ENCODE peak calls at places on chromosome 13, in seven cellular contexts. X, C, I, E, N, L and K are unnamed samples.

GRCh38 chr13:21998279-21998678 is 327.4 kb downstream of the FGF9 start:
- DNase-seq in C (no peak), I (no peak), L (no peak), N (no peak), E (no peak), X (no peak), K (no peak)

GRCh38 chr13:111046590-111047141 is 68.4 kb upstream of the ARHGEF7 start:
- DNase-seq in X (peak; percentile 42), L (peak; percentile 45), N (peak; percentile 59), E (no peak), C (peak; percentile 72), I (no peak), K (no peak)

GRCh38 chr13:100176781-100177389 is 88.0 kb downstream of the PCCA start:
- DNase-seq in C (no peak), X (peak; percentile 79), I (no peak), N (peak; percentile 58), E (no peak), L (peak; percentile 18), K (no peak)

GRCh38 chr13:20526664-20527063 is 1.0 kb upstream of the CRYL1 start:
- DNase-seq in I (no peak), L (peak; percentile 5), X (peak; percentile 11), C (no peak), E (no peak), N (peak; percentile 6), K (no peak)

GRCh38 chr13:108377646-108378206 is 108.2 kb downstream of the TNFSF13B start:
- DNase-seq in I (no peak), E (no peak), X (no peak), C (no peak), N (no peak), L (no peak), K (no peak)

GRCh38 chr13:79481685-79482052 is 714 bp downstream of the NDFIP2 start:
- DNase-seq in I (no peak), L (no peak), N (no peak), E (no peak), X (no peak), C (no peak), K (peak; percentile 33)

GRCh38 chr13:33509642-33510229 is 224.2 kb upstream of the STARD13 start:
- DNase-seq in E (no peak), C (no peak), N (no peak), I (no peak), L (peak; percentile 81), X (peak; percentile 80), K (no peak)

GRCh38 chr13:110421696-110422395 is 114.8 kb downstream of the COL4A2 start:
- DNase-seq in L (peak; percentile 83), X (peak; percentile 68), I (no peak), N (peak; percentile 82), C (peak; percentile 28), E (no peak), K (no peak)

GRCh38 chr13:51154029-51154555 is 43.0 kb upstream of the C13orf42 start:
- DNase-seq in X (peak; percentile 38), N (peak; percentile 33), I (no peak), L (peak; percentile 15), E (no peak), C (no peak), K (no peak)

GRCh38 chr13:45696610-45697226 is 5.4 kb upstream of the CBY2 start:
- DNase-seq in I (no peak), L (no peak), X (no peak), E (no peak), C (no peak), N (no peak), K (no peak)

GRCh38 chr13:28012896-28013295 is 24.4 kb upstream of the URAD start:
- DNase-seq in E (no peak), X (no peak), I (no peak), N (no peak), L (no peak), C (peak; percentile 70), K (no peak)

GRCh38 chr13:113536461-113537110 is 46.1 kb upstream of the DCUN1D2 start:
- DNase-seq in X (no peak), N (no peak), E (no peak), I (no peak), C (no peak), L (no peak), K (no peak)

GRCh38 chr13:67390462-67391093 is 160.4 kb upstream of the PCDH9 start:
- DNase-seq in N (peak; percentile 65), C (no peak), X (peak; percentile 51), I (no peak), E (no peak), L (no peak), K (no peak)

GRCh38 chr13:63124863-63125262 is 1709.2 kb upstream of the PCDH20 start:
- DNase-seq in N (no peak), E (no peak), I (no peak), X (peak; percentile 44), L (peak; percentile 21), C (no peak), K (no peak)

GRCh38 chr13:33383724-33384577 is 98.4 kb upstream of the STARD13 start:
- DNase-seq in E (no peak), I (no peak), C (no peak), L (no peak), X (no peak), N (no peak), K (no peak)

GRCh38 chr13:42883771-42884170 is 102.4 kb downstream of the FAM216B start:
- DNase-seq in X (peak; percentile 79), L (peak; percentile 84), E (no peak), N (peak; percentile 63), C (no peak), I (no peak), K (no peak)
- TF ChIP-seq CTCF in X (peak; percentile 12), L (peak; percentile 50), E (no peak), N (peak; percentile 44), C (peak; percentile 26), I (peak; percentile 56), K (no peak)

DNA sequence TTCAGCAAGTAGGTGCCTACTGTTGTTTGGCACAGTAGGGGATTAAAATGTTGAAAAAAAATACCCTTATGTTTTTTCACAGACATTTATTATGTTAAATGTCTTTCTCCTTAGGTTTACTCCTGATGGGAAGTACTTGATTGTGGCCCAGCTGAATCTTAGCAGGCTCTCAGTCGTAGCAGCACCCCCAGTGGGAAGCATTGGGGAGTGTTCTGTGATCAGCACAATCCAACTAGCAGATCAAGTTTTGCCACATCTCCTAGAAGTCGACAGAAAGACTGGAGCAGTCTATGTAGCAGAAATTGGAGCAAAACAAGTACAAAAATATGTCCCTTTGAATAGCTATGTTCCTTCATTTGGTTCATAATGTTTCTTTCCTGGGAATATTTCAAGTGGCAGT is 9.3 kb downstream of the NHLRC3 start:
- DNase-seq in E (no peak), N (no peak), C (no peak), X (no peak), I (no peak), L (no peak), K (no peak)
- TF ChIP-seq CTCF in E (peak; percentile 53), N (peak; percentile 52), C (no peak), X (no peak), I (peak; percentile 44), L (no peak), K (no peak)

GRCh38 chr13:25018729-25019115 is 77.2 kb upstream of the PABPC3 start:
- DNase-seq in L (no peak), N (no peak), E (no peak), C (no peak), X (no peak), I (no peak), K (no peak)
- TF ChIP-seq CTCF in L (no peak), N (no peak), E (no peak), C (no peak), X (no peak), I (no peak), K (no peak)

GRCh38 chr13:72662548-72662947 is 64.9 kb downstream of the MZT1 start:
- DNase-seq in E (no peak), L (no peak), X (no peak), I (no peak), N (no peak), C (no peak), K (no peak)

GRCh38 chr13:72666391-72666790 is 61.0 kb downstream of the MZT1 start:
- DNase-seq in N (no peak), C (no peak), E (no peak), I (no peak), X (no peak), L (no peak), K (no peak)
- TF ChIP-seq CTCF in N (no peak), C (no peak), E (no peak), I (no peak), X (no peak), L (no peak), K (no peak)

DNA sequence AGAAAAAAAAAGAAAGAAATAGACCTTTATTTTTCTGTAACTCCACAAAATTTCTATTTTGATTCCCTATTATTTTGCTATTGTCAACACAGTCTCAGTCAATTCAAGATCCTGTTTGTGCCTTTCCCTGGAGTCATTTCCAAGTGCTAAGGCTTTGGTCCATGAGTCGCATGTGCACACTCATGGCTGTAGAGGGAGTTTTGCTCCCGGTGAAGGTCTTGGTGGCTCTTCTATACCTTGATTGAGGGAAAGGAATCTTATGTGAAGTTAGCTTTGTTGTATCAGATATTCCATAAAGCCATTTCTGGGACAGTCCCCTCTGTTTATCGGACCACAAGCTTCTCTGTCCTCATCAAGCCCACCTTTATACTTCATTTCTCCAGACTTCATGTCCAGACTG is 58.7 kb upstream of the ALOX5AP start:
- DNase-seq in E (no peak), I (no peak), X (peak; percentile 42), L (peak; percentile 26), C (no peak), N (no peak), K (no peak)
- TF ChIP-seq CTCF in E (peak; percentile 25), I (peak; percentile 56), X (peak; percentile 60), L (peak; percentile 48), C (no peak), N (peak; percentile 74), K (no peak)

GRCh38 chr13:43306364-43306763 is 283.0 kb downstream of the DNAJC15 start:
- DNase-seq in L (no peak), C (no peak), E (no peak), I (no peak), N (no peak), X (no peak), K (no peak)

GRCh38 chr13:43309301-43309700 is 285.9 kb downstream of the DNAJC15 start:
- DNase-seq in I (no peak), C (no peak), X (no peak), L (peak; percentile 43), N (no peak), E (no peak), K (no peak)

GRCh38 chr13:43305416-43305815 is 282.0 kb downstream of the DNAJC15 start:
- DNase-seq in N (no peak), X (peak; percentile 39), L (no peak), E (no peak), C (no peak), I (no peak), K (no peak)

GRCh38 chr13:43307221-43307920 is 284.0 kb downstream of the DNAJC15 start:
- DNase-seq in X (no peak), E (no peak), N (no peak), L (no peak), I (no peak), C (no peak), K (no peak)

DNA sequence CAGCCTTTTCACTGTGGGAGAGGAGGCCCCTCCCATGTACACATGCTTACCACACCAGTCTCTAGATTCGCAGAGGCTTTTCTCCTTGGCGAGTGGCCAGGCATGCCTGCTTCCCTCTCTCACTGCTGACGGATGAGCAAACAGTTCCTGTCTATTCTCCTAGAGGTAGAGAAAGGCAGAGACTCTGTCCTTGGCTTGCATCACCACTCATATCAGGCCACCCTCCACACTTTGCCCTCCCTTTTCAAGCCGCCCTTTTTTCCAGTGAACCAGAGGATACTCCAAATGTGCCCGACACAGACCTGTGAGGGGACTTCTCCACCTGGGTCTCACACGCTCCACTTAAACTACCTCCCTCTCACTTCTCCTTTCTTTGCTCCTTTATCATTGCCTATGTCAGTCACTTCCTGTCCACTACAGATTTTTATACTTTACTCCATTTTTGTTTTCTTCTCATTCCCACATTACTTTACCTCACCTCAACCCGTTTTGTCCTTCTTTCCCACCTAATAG is 284.6 kb downstream of the DNAJC15 start:
- DNase-seq in E (no peak), X (peak; percentile 91), C (peak; percentile 54), I (peak; percentile 7), N (peak; percentile 93), L (peak; percentile 93), K (no peak)
- TF ChIP-seq CTCF in E (no peak), X (no peak), C (no peak), I (no peak), N (peak; percentile 15), L (no peak), K (no peak)